ENCODE peak calls at places on chromosome 1, in five cellular contexts. S is posterior cingulate gyrus, C is aorta, Q is stromal cell of bone marrow, L is G401. D is an unnamed sample.
A peak's percentile ranks its signal among the peaks of the same experiment; 100 is the strongest.

GRCh38 chr1:6743189-6744101 is 41.8 kb upstream of the CAMTA1 start:
- DNase-seq in S (peak; percentile 83), C (peak; percentile 78), L (peak; percentile 13), Q (peak; percentile 91), D (peak; percentile 57)

GRCh38 chr1:100184536-100184935 is 6.5 kb upstream of the LRRC39 start:
- DNase-seq in C (no peak), S (no peak), Q (no peak), L (no peak), D (no peak)

GRCh38 chr1:186008920-186009737 is 274.9 kb downstream of the HMCN1 start:
- DNase-seq in S (no peak), L (no peak), C (no peak), Q (peak; percentile 93), D (no peak)

GRCh38 chr1:19483261-19483660 is 2.1 kb downstream of the CAPZB start:
- DNase-seq in L (no peak), C (no peak), S (no peak), Q (no peak), D (no peak)

GRCh38 chr1:55826413-55827080 is 611.4 kb upstream of the USP24 start:
- DNase-seq in L (peak; percentile 52), C (no peak), S (no peak), Q (no peak), D (no peak)

GRCh38 chr1:153754266-153754665 is 20.9 kb upstream of the SLC27A3 start:
- DNase-seq in Q (no peak), C (no peak), S (no peak), L (no peak), D (no peak)

GRCh38 chr1:94843430-94843829 is 23.3 kb downstream of the SLC44A3 start:
- DNase-seq in L (no peak), Q (no peak), C (no peak), S (no peak), D (no peak)

GRCh38 chr1:48294656-48295055 is 72.1 kb downstream of the SLC5A9 start:
- DNase-seq in S (no peak), L (no peak), C (no peak), Q (no peak), D (no peak)

GRCh38 chr1:17768651-17769241 is 13.6 kb downstream of the ACTL8 start:
- DNase-seq in S (peak; percentile 39), L (no peak), Q (peak; percentile 84), C (peak; percentile 84), D (peak; percentile 19)

GRCh38 chr1:21217812-21218596 is 41.3 kb upstream of the EIF4G3 start:
- DNase-seq in S (peak; percentile 93), Q (no peak), C (peak; percentile 78), L (no peak), D (no peak)

GRCh38 chr1:34796990-34797389 is 4.2 kb downstream of the GJA4 start:
- DNase-seq in C (no peak), S (no peak), L (no peak), Q (no peak), D (no peak)

GRCh38 chr1:158077366-158078256 is 84.2 kb downstream of the KIRREL1 start:
- DNase-seq in L (no peak), S (no peak), C (no peak), Q (no peak), D (no peak)

GRCh38 chr1:207579436-207579799 is 65.5 kb upstream of the CR1L start:
- DNase-seq in C (no peak), L (peak; percentile 40), S (peak; percentile 86), Q (peak; percentile 45), D (peak; percentile 23)

GRCh38 chr1:32899586-32900296 is 1.4 kb downstream of the TMEM54 start:
- DNase-seq in Q (no peak), C (peak; percentile 55), L (no peak), S (peak; percentile 66), D (no peak)

GRCh38 chr1:201619513-201619912 is 80.6 kb downstream of the NAV1 start:
- DNase-seq in L (no peak), S (no peak), C (no peak), Q (no peak), D (no peak)

GRCh38 chr1:68717330-68717729 is 220.4 kb upstream of the DEPDC1 start:
- DNase-seq in L (no peak), S (no peak), Q (no peak), C (no peak), D (no peak)

GRCh38 chr1:10612446-10613160 is 137.9 kb downstream of the PEX14 start:
- DNase-seq in S (no peak), L (peak; percentile 76), Q (no peak), C (no peak), D (no peak)

GRCh38 chr1:25232866-25233784 is 823 bp upstream of the SYF2 start:
- DNase-seq in S (peak; percentile 96), C (peak; percentile 86), Q (peak; percentile 89), L (peak; percentile 84), D (peak; percentile 63)

GRCh38 chr1:31745071-31745897 is 18.9 kb downstream of the ADGRB2 start:
- DNase-seq in Q (peak; percentile 28), C (peak; percentile 90), S (peak; percentile 97), L (peak; percentile 65), D (no peak)

GRCh38 chr1:21385022-21385421 is 54.9 kb upstream of the NBPF3 start:
- DNase-seq in C (no peak), L (no peak), Q (no peak), S (no peak), D (no peak)

GRCh38 chr1:221076467-221076866 is 197.2 kb downstream of the HLX start:
- DNase-seq in C (no peak), L (no peak), Q (no peak), S (no peak), D (no peak)

GRCh38 chr1:211420389-211420788 is 71.6 kb downstream of the RD3 start:
- DNase-seq in C (no peak), L (peak; percentile 17), S (no peak), Q (no peak), D (no peak)

GRCh38 chr1:19872190-19872589 is 10.0 kb upstream of the OTUD3 start:
- DNase-seq in C (no peak), Q (no peak), S (no peak), L (no peak), D (no peak)

GRCh38 chr1:151760597-151761385 is 2.5 kb downstream of the MRPL9 start:
- DNase-seq in S (no peak), C (no peak), L (no peak), Q (no peak), D (no peak)

GRCh38 chr1:214331180-214331579 is 50.2 kb downstream of the SMYD2 start:
- DNase-seq in Q (no peak), L (no peak), S (no peak), C (no peak), D (no peak)